ENCODE peak calls at places on chromosomes 12 and 14, in six cellular contexts. P is astrocyte; Q is testis; W is lower lobe of right lung; F is HepG2; E is CD8-positive, alpha-beta T cell. H is an unnamed sample.
A peak's percentile ranks its signal among the peaks of the same experiment; 100 is the strongest.

GRCh38 chr14:89165189-89165809 is 251.7 kb downstream of the FOXN3 start:
- DNase-seq in F (no peak), W (no peak), P (no peak), Q (no peak), E (no peak), H (no peak)

GRCh38 chr12:66119229-66119869 is 11.2 kb downstream of the LLPH start:
- DNase-seq in P (no peak), W (no peak), Q (no peak), E (no peak), F (no peak), H (no peak)

GRCh38 chr14:94922595-94923239 is 152.8 kb upstream of the GSC start:
- DNase-seq in W (no peak), E (no peak), Q (no peak), F (no peak), P (no peak), H (no peak)

GRCh38 chr12:46388427-46388992 is 15.9 kb upstream of the SLC38A2 start:
- DNase-seq in Q (no peak), E (no peak), F (no peak), W (no peak), P (peak; percentile 95), H (no peak)

GRCh38 chr14:70709726-70710382 is 68.1 kb downstream of the TTC9 start:
- DNase-seq in Q (no peak), W (no peak), P (no peak), E (no peak), F (peak; percentile 77), H (no peak)

GRCh38 chr12:29564925-29565324 is 67.4 kb upstream of the OVCH1 start:
- DNase-seq in F (no peak), E (no peak), Q (no peak), W (no peak), P (no peak), H (no peak)

GRCh38 chr12:83123039-83123438 is 436.3 kb downstream of the TMTC2 start:
- DNase-seq in E (no peak), F (no peak), W (no peak), P (no peak), Q (no peak), H (no peak)

GRCh38 chr14:42633504-42634095 is 1026.9 kb downstream of the LRFN5 start:
- DNase-seq in Q (peak; percentile 30), E (no peak), W (no peak), P (no peak), F (no peak), H (no peak)

GRCh38 chr12:52037248-52037861 is 13.9 kb upstream of the NR4A1 start:
- DNase-seq in Q (peak; percentile 64), F (no peak), W (peak; percentile 66), P (peak; percentile 51), E (no peak), H (peak; percentile 54)

GRCh38 chr12:49557917-49558215 is 10.1 kb downstream of the MCRS1 start:
- DNase-seq in E (no peak), F (no peak), Q (no peak), P (no peak), W (no peak), H (no peak)

DNA sequence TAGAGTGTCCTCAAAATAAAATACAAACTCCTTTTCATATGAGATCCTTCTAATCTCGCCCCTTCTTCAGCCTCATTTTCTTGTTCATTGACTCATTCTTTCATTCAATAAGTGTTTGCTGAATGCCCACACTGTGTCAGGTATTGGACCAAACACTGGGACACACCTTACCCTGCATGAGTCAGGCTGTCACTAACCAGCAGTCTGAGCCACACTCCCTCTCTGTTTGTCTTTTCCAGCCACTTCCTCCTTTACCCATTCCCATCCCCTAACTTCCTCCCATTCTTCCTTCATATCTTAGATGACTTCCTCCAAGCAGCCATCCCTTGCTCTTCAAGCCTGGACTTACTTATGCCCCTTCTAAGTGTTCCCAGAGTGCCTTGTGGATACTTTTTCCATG is 27.0 kb upstream of the HIF1A start:
- DNase-seq in W (no peak), E (no peak), P (no peak), Q (no peak), F (no peak), H (no peak)
- TF ChIP-seq CTCF in W (no peak), E (no peak), P (no peak), Q (no peak), F (no peak), H (no peak)

GRCh38 chr12:110466791-110467190 is 1.3 kb downstream of the GPN3 start:
- DNase-seq in E (no peak), F (no peak), Q (no peak), W (no peak), P (no peak), H (no peak)
- H3K4me3 ChIP-seq in E (no peak overlapping the region), F (peak overlapping the region; percentile 92), Q (no peak overlapping the region), W (peak overlapping the region; percentile 95), P (peak overlapping the region; percentile 96), H (peak overlapping the region; percentile 92)

GRCh38 chr14:64203366-64204006 is 90.7 kb downstream of the ESR2 start:
- DNase-seq in P (no peak), E (no peak), F (no peak), Q (no peak), W (no peak), H (no peak)
- H3K4me1 ChIP-seq in P (no peaks in the 10 kb centered on the region), E (no peaks in the 10 kb centered on the region), F (no peaks in the 10 kb centered on the region), Q (peaks cover 31% of the 10 kb centered on the region), W (peaks cover 14% of the 10 kb centered on the region), H (no peaks in the 10 kb centered on the region)

DNA sequence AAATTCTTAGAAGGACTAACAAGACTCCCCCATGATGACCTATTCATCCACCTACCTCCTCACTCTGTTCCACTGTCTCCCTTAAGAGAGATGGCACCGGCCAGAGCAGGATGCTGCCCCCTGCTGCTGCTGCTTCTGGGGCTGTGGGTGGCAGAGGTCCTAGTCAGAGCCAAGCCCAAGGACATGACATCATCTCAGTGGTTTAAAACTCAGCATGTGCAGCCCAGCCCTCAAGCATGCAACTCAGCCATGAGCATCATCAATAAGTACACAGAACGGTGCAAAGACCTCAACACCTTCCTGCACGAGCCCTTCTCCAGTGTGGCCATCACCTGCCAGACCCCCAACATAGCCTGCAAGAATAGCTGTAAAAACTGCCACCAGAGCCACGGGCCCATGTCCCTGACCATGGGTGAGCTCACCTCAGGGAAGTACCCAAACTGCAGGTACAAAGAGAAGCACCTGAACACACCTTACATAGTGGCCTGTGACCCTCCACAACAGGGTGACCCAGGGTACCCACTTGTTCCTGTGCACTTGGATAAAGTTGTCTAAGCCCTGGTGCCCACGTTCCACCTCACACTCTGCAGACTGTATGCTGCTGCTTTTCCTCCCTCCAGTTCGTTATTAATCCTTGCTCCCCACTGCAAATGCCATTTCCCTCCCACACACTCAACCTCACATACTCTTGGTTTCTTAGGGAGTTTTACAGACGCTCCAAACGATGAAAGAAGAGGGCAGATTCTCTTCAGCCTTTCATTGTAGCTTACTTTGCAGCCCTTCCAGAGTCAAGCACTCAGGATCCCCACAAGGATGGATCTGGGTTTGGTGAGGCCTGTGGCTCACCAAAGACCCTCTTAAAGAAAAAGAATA is at the start of gene RNASE8:
- DNase-seq in F (no peak), P (peak; percentile 54), W (no peak), E (no peak), Q (no peak), H (no peak)
- TF ChIP-seq CTCF in F (peak; percentile 56), P (no peak), W (no peak), E (no peak), Q (no peak), H (no peak)

DNA sequence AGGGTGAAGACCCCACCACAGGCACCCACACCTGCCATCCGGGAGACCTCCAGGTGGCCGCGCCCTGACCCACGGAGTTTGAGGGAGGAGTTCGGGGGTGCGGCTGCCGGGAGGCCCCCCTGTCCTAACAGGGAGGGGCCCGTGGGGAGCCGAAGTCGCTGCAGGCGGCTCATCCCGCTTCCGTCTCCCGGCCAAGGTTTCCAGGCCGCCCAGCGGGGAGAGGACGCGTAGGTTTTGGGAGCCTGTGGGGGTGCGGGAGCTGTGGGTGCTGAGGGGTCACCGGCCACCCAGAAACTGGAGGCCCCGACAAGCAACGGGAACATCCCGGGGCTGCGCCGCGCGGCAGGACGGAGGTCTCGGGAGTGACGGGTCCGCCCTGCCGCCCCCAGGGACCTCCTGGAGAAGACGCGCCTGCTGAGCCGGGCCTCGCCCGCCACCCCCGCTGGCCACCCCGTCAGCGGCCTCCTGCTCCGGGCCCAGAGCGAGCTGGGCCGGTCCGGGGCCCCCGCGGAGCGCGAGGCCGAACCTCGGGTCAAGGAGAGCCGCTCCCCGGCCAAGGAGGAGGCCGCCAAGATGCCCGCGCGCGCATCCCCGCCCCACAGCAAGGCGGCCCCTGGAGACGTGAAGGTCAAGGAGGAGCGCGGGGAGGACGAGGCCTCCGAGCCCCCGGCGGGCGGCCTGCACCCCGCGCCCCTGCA is 27.7 kb downstream of the LRCOL1 start:
- DNase-seq in W (no peak), Q (no peak), P (no peak), F (no peak), E (no peak), H (no peak)
- H3K4me3 ChIP-seq in W (peak overlapping the region; percentile 34), Q (peak overlapping the region; percentile 60), P (no peak overlapping the region), F (no peak overlapping the region), E (no peak overlapping the region), H (no peak overlapping the region)

GRCh38 chr14:105397350-105397931 is 897 bp upstream of the TEX22 start:
- DNase-seq in F (no peak), W (no peak), P (no peak), E (no peak), Q (no peak), H (peak; percentile 8)
- H3K4me1 ChIP-seq in F (peaks cover 26% of the 10 kb centered on the region), W (peaks cover 25% of the 10 kb centered on the region), P (peaks cover 11% of the 10 kb centered on the region), E (peaks cover 22% of the 10 kb centered on the region), Q (peaks cover 13% of the 10 kb centered on the region), H (peaks cover 3% of the 10 kb centered on the region)